ENCODE peak calls at places on chromosomes 2 and 18, in ten cellular contexts. U, Y, Q, R, G, W, L, H, B and P are unnamed samples.

GRCh38 chr2:85886585-85886984 is 2.2 kb downstream of the ST3GAL5 start:
- DNase-seq in B (no peak), W (peak; percentile 68), Y (no peak), Q (no peak), U (no peak), R (peak; percentile 76), L (peak; percentile 69), G (peak; percentile 93), H (peak; percentile 76), P (peak; percentile 88)

GRCh38 chr2:238936162-238937052 is 88.5 kb downstream of the TWIST2 start:
- DNase-seq in G (no peak), H (no peak), U (peak; percentile 15), R (peak; percentile 28), W (no peak), Y (no peak), L (no peak), Q (no peak), B (no peak), P (no peak)

GRCh38 chr2:135948642-135949355 is 36.6 kb downstream of the DARS1 start:
- DNase-seq in G (peak; percentile 81), H (peak; percentile 86), L (no peak), Y (peak; percentile 41), R (no peak), Q (no peak), B (no peak), W (peak; percentile 65), U (no peak), P (peak; percentile 66)

GRCh38 chr18:7413906-7414305 is 153.2 kb upstream of the PTPRM start:
- DNase-seq in B (no peak), U (no peak), Y (no peak), L (no peak), R (no peak), G (no peak), H (no peak), Q (no peak), W (peak; percentile 5), P (no peak)

GRCh38 chr2:231800493-231801091 is 14.3 kb downstream of the COPS7B start:
- DNase-seq in W (peak; percentile 60), B (peak; percentile 60), L (no peak), G (peak; percentile 46), U (peak; percentile 43), Q (peak; percentile 59), R (no peak), Y (peak; percentile 15), H (peak; percentile 41), P (peak; percentile 55)

GRCh38 chr2:9803023-9803805 is 40.1 kb upstream of the TAF1B start:
- DNase-seq in L (no peak), U (no peak), H (peak; percentile 94), G (peak; percentile 95), B (no peak), Q (no peak), W (no peak), Y (no peak), R (peak; percentile 34), P (no peak)

GRCh38 chr2:100919316-100919715 is 82.8 kb upstream of the RPL31 start:
- DNase-seq in Q (peak; percentile 19), R (no peak), H (no peak), U (no peak), B (no peak), G (no peak), L (no peak), W (no peak), Y (no peak), P (no peak)

GRCh38 chr2:3179208-3179607 is 198.4 kb downstream of the EIPR1 start:
- DNase-seq in W (no peak), H (no peak), R (no peak), G (no peak), B (no peak), Q (peak; percentile 74), U (no peak), Y (no peak), L (no peak), P (no peak)

GRCh38 chr2:163008642-163009041 is 170.1 kb upstream of the KCNH7 start:
- DNase-seq in U (no peak), Q (no peak), L (no peak), W (no peak), B (no peak), H (no peak), G (no peak), Y (no peak), R (no peak), P (no peak)

GRCh38 chr2:160278889-160279196 is 78.8 kb upstream of the ITGB6 start:
- DNase-seq in Q (peak; percentile 12), Y (no peak), R (no peak), L (no peak), G (no peak), B (no peak), W (peak; percentile 76), U (no peak), H (peak; percentile 34), P (peak; percentile 78)

GRCh38 chr2:109537565-109538221 is 76.1 kb downstream of the SEPTIN10 start:
- DNase-seq in Y (no peak), U (no peak), Q (no peak), H (no peak), L (no peak), B (no peak), R (no peak), W (peak; percentile 69), G (no peak), P (peak; percentile 57)

GRCh38 chr2:65367517-65367916 is 64.9 kb downstream of the SPRED2 start:
- DNase-seq in U (no peak), H (peak; percentile 99), L (no peak), R (no peak), Y (peak; percentile 69), B (no peak), W (peak; percentile 98), Q (peak; percentile 48), G (peak; percentile 99), P (peak; percentile 95)

GRCh38 chr2:71223767-71224333 is 3.1 kb downstream of the PAIP2B start:
- DNase-seq in Y (peak; percentile 38), R (peak; percentile 36), B (no peak), H (peak; percentile 73), U (peak; percentile 91), W (peak; percentile 69), G (peak; percentile 40), Q (peak; percentile 52), L (no peak), P (peak; percentile 42)

DNA sequence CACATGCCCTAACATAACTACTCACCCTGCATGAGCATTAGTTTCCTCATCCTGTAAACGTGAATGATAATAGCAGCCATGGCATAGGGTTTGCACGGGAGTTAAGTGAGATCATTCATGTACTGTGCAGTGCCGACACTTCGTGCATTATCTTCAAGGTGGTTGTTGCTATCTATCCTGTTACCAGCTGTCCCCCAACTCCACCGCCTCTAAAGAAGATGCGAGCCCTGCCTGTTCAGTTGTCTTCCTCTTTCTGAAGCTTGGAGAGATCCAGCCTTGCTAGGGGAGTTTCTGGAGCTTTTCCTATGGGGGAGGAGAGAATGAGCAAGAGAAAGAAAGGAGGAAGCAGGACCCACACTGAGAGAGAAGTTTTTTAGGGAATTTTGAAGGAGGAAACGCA is 34.4 kb downstream of the YPEL5 start:
- DNase-seq in Y (no peak), L (no peak), R (no peak), Q (no peak), U (no peak), H (no peak), B (no peak), W (no peak), G (no peak), P (no peak)
- TF ChIP-seq CTCF in Y (no peak), L (no peak), R (no peak), Q (no peak), U (no peak), H (no peak), B (no peak), W (no peak), G (no peak), P (no peak)

GRCh38 chr2:59756145-59756544 is 797.3 kb downstream of the BCL11A start:
- DNase-seq in Y (no peak), W (no peak), H (no peak), B (no peak), G (no peak), Q (no peak), U (no peak), R (no peak), L (no peak), P (no peak)

GRCh38 chr2:59752512-59752911 is 800.9 kb downstream of the BCL11A start:
- DNase-seq in Q (no peak), L (no peak), H (no peak), R (no peak), G (no peak), W (no peak), U (no peak), B (no peak), Y (no peak), P (no peak)

DNA sequence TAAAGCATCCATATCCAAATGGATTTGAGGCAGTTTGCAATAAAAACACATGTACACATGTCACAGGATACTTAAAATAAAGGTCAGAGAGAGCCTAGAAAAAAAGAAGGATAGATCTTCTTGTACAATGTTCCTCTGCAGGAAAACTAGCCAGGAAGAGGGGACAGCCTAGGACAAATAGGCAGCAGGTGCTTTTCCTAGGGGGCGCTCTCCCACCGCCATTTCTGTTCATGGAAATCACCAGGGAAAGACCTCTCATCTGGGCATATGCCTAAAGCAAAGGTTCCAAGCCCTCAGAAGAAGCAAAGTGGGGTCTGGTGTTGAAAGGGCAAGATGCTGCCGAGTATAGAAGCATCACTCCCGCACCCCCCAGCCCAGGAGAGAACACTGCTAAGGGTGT is 799.1 kb downstream of the BCL11A start:
- DNase-seq in G (no peak), L (no peak), B (no peak), U (peak; percentile 30), H (no peak), R (no peak), Q (no peak), Y (no peak), W (no peak), P (no peak)
- TF ChIP-seq CTCF in G (no peak), L (no peak), B (peak; percentile 24), U (no peak), H (no peak), R (no peak), Q (no peak), Y (no peak), W (no peak), P (no peak)

GRCh38 chr2:214533511-214533910 is 122.7 kb downstream of the VWC2L start:
- DNase-seq in R (no peak), U (no peak), Q (no peak), G (no peak), B (no peak), W (no peak), Y (no peak), L (no peak), H (no peak), P (no peak)
- TF ChIP-seq CTCF in R (no peak), U (no peak), Q (no peak), G (no peak), B (no peak), W (no peak), Y (no peak), L (no peak), H (no peak), P (no peak)

DNA sequence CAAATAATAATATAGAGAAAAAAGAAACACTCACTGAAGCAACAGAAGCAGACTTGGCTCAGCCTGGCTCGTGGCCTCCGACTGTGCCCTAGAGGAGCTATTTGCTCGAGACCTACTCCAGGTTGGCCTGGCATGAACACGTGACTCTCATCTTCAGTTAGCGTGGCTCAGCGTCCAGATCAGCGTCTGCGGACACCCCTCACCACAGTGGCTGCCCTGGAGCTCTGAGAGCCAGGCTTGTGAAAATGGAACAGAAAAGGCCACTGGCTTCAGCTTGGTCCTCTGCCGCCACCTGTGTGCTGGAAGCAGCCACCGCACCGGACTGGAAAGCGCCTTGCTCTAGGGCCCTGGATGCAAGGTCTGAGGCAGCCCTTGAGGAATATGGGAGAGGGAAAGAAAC is 1184.0 kb upstream of the GYPC start:
- DNase-seq in W (peak; percentile 1), Y (peak; percentile 2), U (no peak), B (no peak), L (no peak), H (peak; percentile 51), R (no peak), Q (peak; percentile 27), G (peak; percentile 25), P (peak; percentile 3)
- TF ChIP-seq CTCF in W (peak; percentile 23), Y (peak; percentile 21), U (no peak), B (no peak), L (no peak), H (peak; percentile 79), R (no peak), Q (peak; percentile 40), G (peak; percentile 30), P (peak; percentile 18)